ENCODE peak calls at places on chromosomes 1 and 21, in eight cellular contexts. One of them, this sample, is unnamed.

GRCh38 chr1:181551249-181551648 is 67.9 kb downstream of the CACNA1E start:
- DNase-seq in NCI-H2227 treated with DMSO at 0.1 percent for 48 hours: peak
- DNase-seq in Caki2: no peak
- DNase-seq in NCI-H460: no peak
- DNase-seq in cardiac fibroblast: no peak
- DNase-seq in activated CD8-positive, alpha-beta T cell treated with anti-CD3 and anti-CD28 coated beads for 36 hours: no peak
- DNase-seq in stimulated activated CD4-positive, alpha-beta T cell treated with anti-CD3 and anti-CD28 coated beads, Interleukin-1b, Interleukin-23, amount 100 ng/mL, for 1 hour: no peak
- DNase-seq in lower leg skin: no peak
- DNase-seq in this sample: no peak

GRCh38 chr1:13956386-13956785 is 256.4 kb downstream of the PRDM2 start:
- DNase-seq in NCI-H2227 treated with DMSO at 0.1 percent for 48 hours: no peak
- DNase-seq in Caki2: no peak
- DNase-seq in NCI-H460: no peak
- DNase-seq in cardiac fibroblast: peak
- DNase-seq in activated CD8-positive, alpha-beta T cell treated with anti-CD3 and anti-CD28 coated beads for 36 hours: no peak
- DNase-seq in stimulated activated CD4-positive, alpha-beta T cell treated with anti-CD3 and anti-CD28 coated beads, Interleukin-1b, Interleukin-23, amount 100 ng/mL, for 1 hour: no peak
- DNase-seq in lower leg skin: no peak
- DNase-seq in this sample: peak

GRCh38 chr1:43540653-43541071 is 10.0 kb downstream of the PTPRF start:
- DNase-seq in NCI-H2227 treated with DMSO at 0.1 percent for 48 hours: peak
- DNase-seq in Caki2: no peak
- DNase-seq in NCI-H460: no peak
- DNase-seq in cardiac fibroblast: no peak
- DNase-seq in activated CD8-positive, alpha-beta T cell treated with anti-CD3 and anti-CD28 coated beads for 36 hours: no peak
- DNase-seq in stimulated activated CD4-positive, alpha-beta T cell treated with anti-CD3 and anti-CD28 coated beads, Interleukin-1b, Interleukin-23, amount 100 ng/mL, for 1 hour: no peak
- DNase-seq in lower leg skin: no peak
- DNase-seq in this sample: no peak

GRCh38 chr1:203627819-203628184 is 1.2 kb downstream of the ATP2B4 start:
- DNase-seq in NCI-H2227 treated with DMSO at 0.1 percent for 48 hours: no peak
- DNase-seq in Caki2: no peak
- DNase-seq in NCI-H460: no peak
- DNase-seq in cardiac fibroblast: peak
- DNase-seq in activated CD8-positive, alpha-beta T cell treated with anti-CD3 and anti-CD28 coated beads for 36 hours: peak
- DNase-seq in stimulated activated CD4-positive, alpha-beta T cell treated with anti-CD3 and anti-CD28 coated beads, Interleukin-1b, Interleukin-23, amount 100 ng/mL, for 1 hour: no peak
- DNase-seq in lower leg skin: no peak
- DNase-seq in this sample: peak

GRCh38 chr1:72227667-72228066 is 54.7 kb downstream of the NEGR1 start:
- DNase-seq in NCI-H2227 treated with DMSO at 0.1 percent for 48 hours: no peak
- DNase-seq in Caki2: no peak
- DNase-seq in NCI-H460: no peak
- DNase-seq in cardiac fibroblast: no peak
- DNase-seq in activated CD8-positive, alpha-beta T cell treated with anti-CD3 and anti-CD28 coated beads for 36 hours: no peak
- DNase-seq in stimulated activated CD4-positive, alpha-beta T cell treated with anti-CD3 and anti-CD28 coated beads, Interleukin-1b, Interleukin-23, amount 100 ng/mL, for 1 hour: no peak
- DNase-seq in lower leg skin: no peak
- DNase-seq in this sample: no peak

GRCh38 chr1:4032571-4032970 is 132.5 kb upstream of the C1orf174 start:
- DNase-seq in NCI-H2227 treated with DMSO at 0.1 percent for 48 hours: no peak
- DNase-seq in Caki2: no peak
- DNase-seq in NCI-H460: no peak
- DNase-seq in cardiac fibroblast: no peak
- DNase-seq in activated CD8-positive, alpha-beta T cell treated with anti-CD3 and anti-CD28 coated beads for 36 hours: no peak
- DNase-seq in stimulated activated CD4-positive, alpha-beta T cell treated with anti-CD3 and anti-CD28 coated beads, Interleukin-1b, Interleukin-23, amount 100 ng/mL, for 1 hour: no peak
- DNase-seq in lower leg skin: no peak
- DNase-seq in this sample: no peak

GRCh38 chr21:34891610-34891943 is 157.5 kb downstream of the RUNX1 start:
- DNase-seq in NCI-H2227 treated with DMSO at 0.1 percent for 48 hours: no peak
- DNase-seq in Caki2: no peak
- DNase-seq in NCI-H460: no peak
- DNase-seq in cardiac fibroblast: no peak
- DNase-seq in activated CD8-positive, alpha-beta T cell treated with anti-CD3 and anti-CD28 coated beads for 36 hours: no peak
- DNase-seq in stimulated activated CD4-positive, alpha-beta T cell treated with anti-CD3 and anti-CD28 coated beads, Interleukin-1b, Interleukin-23, amount 100 ng/mL, for 1 hour: no peak
- DNase-seq in lower leg skin: no peak
- DNase-seq in this sample: no peak

GRCh38 chr1:154714638-154715037 is 106.7 kb upstream of the ADAR start:
- DNase-seq in NCI-H2227 treated with DMSO at 0.1 percent for 48 hours: no peak
- DNase-seq in Caki2: peak
- DNase-seq in NCI-H460: no peak
- DNase-seq in cardiac fibroblast: peak
- DNase-seq in activated CD8-positive, alpha-beta T cell treated with anti-CD3 and anti-CD28 coated beads for 36 hours: peak
- DNase-seq in stimulated activated CD4-positive, alpha-beta T cell treated with anti-CD3 and anti-CD28 coated beads, Interleukin-1b, Interleukin-23, amount 100 ng/mL, for 1 hour: no peak
- DNase-seq in lower leg skin: no peak
- DNase-seq in this sample: peak

GRCh38 chr1:236206548-236206947 is 64.2 kb downstream of the GPR137B start:
- DNase-seq in NCI-H2227 treated with DMSO at 0.1 percent for 48 hours: no peak
- DNase-seq in Caki2: no peak
- DNase-seq in NCI-H460: no peak
- DNase-seq in cardiac fibroblast: no peak
- DNase-seq in activated CD8-positive, alpha-beta T cell treated with anti-CD3 and anti-CD28 coated beads for 36 hours: no peak
- DNase-seq in stimulated activated CD4-positive, alpha-beta T cell treated with anti-CD3 and anti-CD28 coated beads, Interleukin-1b, Interleukin-23, amount 100 ng/mL, for 1 hour: no peak
- DNase-seq in lower leg skin: no peak
- DNase-seq in this sample: no peak

GRCh38 chr1:197519741-197520334 is 251.8 kb downstream of the CRB1 start:
- DNase-seq in NCI-H2227 treated with DMSO at 0.1 percent for 48 hours: no peak
- DNase-seq in Caki2: peak
- DNase-seq in NCI-H460: peak
- DNase-seq in cardiac fibroblast: peak
- DNase-seq in activated CD8-positive, alpha-beta T cell treated with anti-CD3 and anti-CD28 coated beads for 36 hours: no peak
- DNase-seq in stimulated activated CD4-positive, alpha-beta T cell treated with anti-CD3 and anti-CD28 coated beads, Interleukin-1b, Interleukin-23, amount 100 ng/mL, for 1 hour: no peak
- DNase-seq in lower leg skin: no peak
- DNase-seq in this sample: peak

GRCh38 chr1:108049083-108049819 is 84.3 kb upstream of the VAV3 start:
- DNase-seq in NCI-H2227 treated with DMSO at 0.1 percent for 48 hours: no peak
- DNase-seq in Caki2: peak
- DNase-seq in NCI-H460: no peak
- DNase-seq in cardiac fibroblast: peak
- DNase-seq in activated CD8-positive, alpha-beta T cell treated with anti-CD3 and anti-CD28 coated beads for 36 hours: peak
- DNase-seq in stimulated activated CD4-positive, alpha-beta T cell treated with anti-CD3 and anti-CD28 coated beads, Interleukin-1b, Interleukin-23, amount 100 ng/mL, for 1 hour: no peak
- DNase-seq in lower leg skin: peak
- DNase-seq in this sample: peak

GRCh38 chr1:242784074-242784473 is 259.6 kb upstream of the PLD5 start:
- DNase-seq in NCI-H2227 treated with DMSO at 0.1 percent for 48 hours: no peak
- DNase-seq in Caki2: no peak
- DNase-seq in NCI-H460: no peak
- DNase-seq in cardiac fibroblast: no peak
- DNase-seq in activated CD8-positive, alpha-beta T cell treated with anti-CD3 and anti-CD28 coated beads for 36 hours: no peak
- DNase-seq in stimulated activated CD4-positive, alpha-beta T cell treated with anti-CD3 and anti-CD28 coated beads, Interleukin-1b, Interleukin-23, amount 100 ng/mL, for 1 hour: no peak
- DNase-seq in lower leg skin: no peak
- DNase-seq in this sample: no peak

GRCh38 chr1:39076127-39076798 is 50.1 kb downstream of the NDUFS5 start:
- DNase-seq in NCI-H2227 treated with DMSO at 0.1 percent for 48 hours: no peak
- DNase-seq in Caki2: no peak
- DNase-seq in NCI-H460: no peak
- DNase-seq in cardiac fibroblast: peak
- DNase-seq in activated CD8-positive, alpha-beta T cell treated with anti-CD3 and anti-CD28 coated beads for 36 hours: no peak
- DNase-seq in stimulated activated CD4-positive, alpha-beta T cell treated with anti-CD3 and anti-CD28 coated beads, Interleukin-1b, Interleukin-23, amount 100 ng/mL, for 1 hour: no peak
- DNase-seq in lower leg skin: no peak
- DNase-seq in this sample: peak

GRCh38 chr1:204923209-204923608 is 52.5 kb downstream of the NFASC start:
- DNase-seq in NCI-H2227 treated with DMSO at 0.1 percent for 48 hours: no peak
- DNase-seq in Caki2: no peak
- DNase-seq in NCI-H460: no peak
- DNase-seq in cardiac fibroblast: no peak
- DNase-seq in activated CD8-positive, alpha-beta T cell treated with anti-CD3 and anti-CD28 coated beads for 36 hours: no peak
- DNase-seq in stimulated activated CD4-positive, alpha-beta T cell treated with anti-CD3 and anti-CD28 coated beads, Interleukin-1b, Interleukin-23, amount 100 ng/mL, for 1 hour: no peak
- DNase-seq in lower leg skin: peak
- DNase-seq in this sample: no peak

GRCh38 chr1:82392513-82392912 is 591.8 kb downstream of the ADGRL2 start:
- DNase-seq in NCI-H2227 treated with DMSO at 0.1 percent for 48 hours: no peak
- DNase-seq in Caki2: peak
- DNase-seq in NCI-H460: no peak
- DNase-seq in cardiac fibroblast: no peak
- DNase-seq in activated CD8-positive, alpha-beta T cell treated with anti-CD3 and anti-CD28 coated beads for 36 hours: no peak
- DNase-seq in stimulated activated CD4-positive, alpha-beta T cell treated with anti-CD3 and anti-CD28 coated beads, Interleukin-1b, Interleukin-23, amount 100 ng/mL, for 1 hour: no peak
- DNase-seq in lower leg skin: no peak
- DNase-seq in this sample: no peak

GRCh38 chr1:76128096-76128495 is 53.5 kb downstream of the ST6GALNAC3 start:
- DNase-seq in NCI-H2227 treated with DMSO at 0.1 percent for 48 hours: no peak
- DNase-seq in Caki2: no peak
- DNase-seq in NCI-H460: no peak
- DNase-seq in cardiac fibroblast: no peak
- DNase-seq in activated CD8-positive, alpha-beta T cell treated with anti-CD3 and anti-CD28 coated beads for 36 hours: no peak
- DNase-seq in stimulated activated CD4-positive, alpha-beta T cell treated with anti-CD3 and anti-CD28 coated beads, Interleukin-1b, Interleukin-23, amount 100 ng/mL, for 1 hour: no peak
- DNase-seq in lower leg skin: no peak
- DNase-seq in this sample: no peak

GRCh38 chr1:13892671-13893325 is 192.8 kb downstream of the PRDM2 start:
- DNase-seq in NCI-H2227 treated with DMSO at 0.1 percent for 48 hours: no peak
- DNase-seq in Caki2: no peak
- DNase-seq in NCI-H460: peak
- DNase-seq in cardiac fibroblast: peak
- DNase-seq in activated CD8-positive, alpha-beta T cell treated with anti-CD3 and anti-CD28 coated beads for 36 hours: no peak
- DNase-seq in stimulated activated CD4-positive, alpha-beta T cell treated with anti-CD3 and anti-CD28 coated beads, Interleukin-1b, Interleukin-23, amount 100 ng/mL, for 1 hour: no peak
- DNase-seq in lower leg skin: no peak
- DNase-seq in this sample: no peak